ENCODE peak calls at places on chromosomes 5 and 9, in five cellular contexts. One of them, this sample, is unnamed.

GRCh38 chr5:133934822-133935793 is 33.3 kb downstream of the C5orf15 start:
- DNase-seq in NCI-H1105: no peak
- DNase-seq in body of pancreas: no peak
- DNase-seq in globus pallidus: no peak
- DNase-seq in neural crest cell: no peak
- DNase-seq in this sample: no peak

GRCh38 chr5:4058899-4059298 is 463.3 kb downstream of the IRX1 start:
- DNase-seq in NCI-H1105: no peak
- DNase-seq in body of pancreas: no peak
- DNase-seq in globus pallidus: no peak
- DNase-seq in neural crest cell: no peak
- DNase-seq in this sample: no peak

GRCh38 chr5:45093377-45093776 is 284.6 kb downstream of the MRPS30 start:
- DNase-seq in NCI-H1105: peak
- DNase-seq in body of pancreas: no peak
- DNase-seq in globus pallidus: no peak
- DNase-seq in neural crest cell: no peak
- DNase-seq in this sample: no peak

GRCh38 chr5:57937025-57937424 is 454.4 kb upstream of the ACTBL2 start:
- DNase-seq in NCI-H1105: no peak
- DNase-seq in body of pancreas: no peak
- DNase-seq in globus pallidus: no peak
- DNase-seq in neural crest cell: no peak
- DNase-seq in this sample: no peak

GRCh38 chr5:33980030-33980429 is 4.5 kb downstream of the SLC45A2 start:
- DNase-seq in NCI-H1105: no peak
- DNase-seq in body of pancreas: no peak
- DNase-seq in globus pallidus: no peak
- DNase-seq in neural crest cell: no peak
- DNase-seq in this sample: no peak

GRCh38 chr5:95760291-95761191 is 29.4 kb downstream of the RHOBTB3 start:
- DNase-seq in NCI-H1105: no peak
- DNase-seq in body of pancreas: no peak
- DNase-seq in globus pallidus: no peak
- DNase-seq in neural crest cell: no peak
- DNase-seq in this sample: no peak

GRCh38 chr5:149804478-149805450 is 74.7 kb downstream of the PPARGC1B start:
- DNase-seq in NCI-H1105: no peak
- DNase-seq in body of pancreas: no peak
- DNase-seq in globus pallidus: no peak
- DNase-seq in neural crest cell: no peak
- DNase-seq in this sample: no peak

GRCh38 chr5:17802256-17802655 is 168.0 kb downstream of the TAF11L14 start:
- DNase-seq in NCI-H1105: no peak
- DNase-seq in body of pancreas: no peak
- DNase-seq in globus pallidus: no peak
- DNase-seq in neural crest cell: peak
- DNase-seq in this sample: peak

GRCh38 chr5:1055896-1056610 is 47.5 kb downstream of the NKD2 start:
- DNase-seq in NCI-H1105: no peak
- DNase-seq in body of pancreas: no peak
- DNase-seq in globus pallidus: no peak
- DNase-seq in neural crest cell: no peak
- DNase-seq in this sample: no peak

GRCh38 chr5:126694403-126694802 is 82.5 kb upstream of the LMNB1 start:
- DNase-seq in NCI-H1105: no peak
- DNase-seq in body of pancreas: no peak
- DNase-seq in globus pallidus: no peak
- DNase-seq in neural crest cell: no peak
- DNase-seq in this sample: no peak

GRCh38 chr5:140118294-140118936 is 4.5 kb downstream of the PURA start:
- DNase-seq in NCI-H1105: no peak
- DNase-seq in body of pancreas: no peak
- DNase-seq in globus pallidus: no peak
- DNase-seq in neural crest cell: no peak
- DNase-seq in this sample: peak

GRCh38 chr5:170633235-170634041 is 129.6 kb downstream of the KCNIP1 start:
- DNase-seq in NCI-H1105: no peak
- DNase-seq in body of pancreas: peak
- DNase-seq in globus pallidus: peak
- DNase-seq in neural crest cell: no peak
- DNase-seq in this sample: peak

GRCh38 chr5:150350524-150351344 is 6.8 kb upstream of the TCOF1 start:
- DNase-seq in NCI-H1105: no peak
- DNase-seq in body of pancreas: peak
- DNase-seq in globus pallidus: peak
- DNase-seq in neural crest cell: peak
- DNase-seq in this sample: peak

GRCh38 chr5:139646912-139647391 is 1.2 kb upstream of the CXXC5 start:
- DNase-seq in NCI-H1105: no peak
- DNase-seq in body of pancreas: peak
- DNase-seq in globus pallidus: no peak
- DNase-seq in neural crest cell: no peak
- DNase-seq in this sample: no peak

GRCh38 chr9:4615251-4615650 is 46.8 kb upstream of the PLPP6 start:
- DNase-seq in NCI-H1105: no peak
- DNase-seq in body of pancreas: no peak
- DNase-seq in globus pallidus: no peak
- DNase-seq in neural crest cell: no peak
- DNase-seq in this sample: no peak

This sample was measured in cerebellar cortex.